ENCODE peak calls at places on chromosomes 6 and 20, in five cellular contexts. Y is endodermal cell, R is left ventricle myocardium inferior, E is adrenal gland, M is sigmoid colon. B is an unnamed sample.

GRCh38 chr6:5671162-5671561 is 335.6 kb downstream of the NRN1 start:
- DNase-seq in R (no peak), E (peak; percentile 32), Y (peak; percentile 42), M (no peak), B (no peak)

GRCh38 chr6:99810942-99811633 is 182.9 kb downstream of the MCHR2 start:
- DNase-seq in M (no peak), R (no peak), E (no peak), Y (peak; percentile 73), B (no peak)

GRCh38 chr20:63889241-63890200 is 5.4 kb upstream of the DNAJC5 start:
- DNase-seq in R (no peak), M (no peak), Y (no peak), E (no peak), B (no peak)

GRCh38 chr6:154768280-154768679 is 35.1 kb downstream of the SCAF8 start:
- DNase-seq in M (no peak), R (no peak), Y (no peak), E (no peak), B (no peak)

GRCh38 chr6:157944983-157945931 is 36.4 kb upstream of the SYNJ2 start:
- DNase-seq in M (no peak), Y (no peak), E (no peak), R (no peak), B (no peak)

GRCh38 chr6:90093558-90094073 is 199.3 kb downstream of the GJA10 start:
- DNase-seq in E (no peak), Y (no peak), R (no peak), M (no peak), B (no peak)

GRCh38 chr6:41074692-41075436 is 2.1 kb downstream of the NFYA start:
- DNase-seq in E (no peak), Y (no peak), M (no peak), R (no peak), B (no peak)

GRCh38 chr6:111096246-111096645 is 8.9 kb downstream of the SLC16A10 start:
- DNase-seq in M (no peak), E (no peak), Y (no peak), R (no peak), B (peak; percentile 42)

GRCh38 chr6:74068945-74069570 is 373.1 kb downstream of the CD109 start:
- DNase-seq in Y (no peak), R (no peak), E (no peak), M (no peak), B (no peak)

GRCh38 chr6:15962449-15962764 is 166.5 kb upstream of the MYLIP start:
- DNase-seq in E (no peak), M (no peak), R (no peak), Y (no peak), B (no peak)

GRCh38 chr6:132020138-132020551 is 69.0 kb upstream of the CCN2 start:
- DNase-seq in E (no peak), M (peak; percentile 85), R (peak; percentile 22), Y (no peak), B (no peak)

GRCh38 chr20:13131688-13132087 is 89.4 kb upstream of the ISM1 start:
- DNase-seq in E (no peak), R (no peak), M (no peak), Y (no peak), B (no peak)

GRCh38 chr6:20861479-20861878 is 327.2 kb downstream of the CDKAL1 start:
- DNase-seq in Y (no peak), E (no peak), R (no peak), M (no peak), B (no peak)

GRCh38 chr6:77548190-77548589 is 84.9 kb upstream of the HTR1B start:
- DNase-seq in E (no peak), Y (no peak), R (no peak), M (no peak), B (no peak)

GRCh38 chr6:88377976-88378580 is 211.9 kb upstream of the CNR1 start:
- DNase-seq in Y (no peak), E (no peak), M (no peak), R (no peak), B (no peak)

GRCh38 chr20:47489448-47489872 is 12.2 kb upstream of the NCOA3 start:
- DNase-seq in M (peak; percentile 73), E (peak; percentile 32), R (no peak), Y (no peak), B (peak; percentile 44)

GRCh38 chr6:97726378-97726777 is 443.4 kb upstream of the MMS22L start:
- DNase-seq in M (no peak), Y (peak; percentile 58), E (no peak), R (no peak), B (no peak)
- TF ChIP-seq CTCF in M (no peak), Y (peak; percentile 74), E (no peak), R (no peak), B (no peak)

DNA sequence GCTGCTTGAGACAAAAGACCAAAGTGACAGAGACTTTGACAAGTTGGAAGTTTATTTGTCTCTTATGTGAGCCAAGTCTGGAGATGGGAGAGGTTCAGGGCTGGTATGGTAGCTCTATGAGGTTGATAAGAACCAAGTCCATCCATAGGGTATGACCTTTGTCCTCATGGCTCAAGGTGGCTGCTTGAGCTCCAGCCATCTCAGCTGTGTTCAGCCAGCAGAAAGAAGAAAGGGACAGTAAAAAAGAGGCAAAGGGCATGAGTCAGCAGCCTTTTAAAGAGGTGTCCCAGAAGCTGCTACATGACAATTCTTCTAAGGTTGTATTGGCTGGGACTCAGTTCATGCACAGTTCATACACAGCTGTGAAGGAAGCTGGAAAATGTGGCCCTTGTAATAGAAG is 49.0 kb downstream of the CD40 start:
- DNase-seq in R (no peak), M (no peak), E (no peak), Y (no peak), B (no peak)
- H3K27me3 ChIP-seq in R (peaks cover 75% of the 10 kb centered on the region), M (no peaks in the 10 kb centered on the region), E (no peaks in the 10 kb centered on the region), Y (peaks cover 28% of the 10 kb centered on the region), B (peaks cover 15% of the 10 kb centered on the region)

GRCh38 chr20:57940376-57940775 is 230.6 kb upstream of the PMEPA1 start:
- DNase-seq in E (no peak), M (no peak), Y (no peak), R (no peak), B (no peak)

GRCh38 chr20:57939499-57939898 is 229.7 kb upstream of the PMEPA1 start:
- DNase-seq in E (no peak), R (no peak), M (no peak), Y (no peak), B (no peak)

GRCh38 chr20:57941121-57941522 is 231.3 kb upstream of the PMEPA1 start:
- DNase-seq in R (no peak), M (no peak), Y (no peak), E (no peak), B (no peak)

GRCh38 chr20:57936636-57937310 is 227.0 kb upstream of the PMEPA1 start:
- DNase-seq in M (no peak), Y (no peak), R (no peak), E (no peak), B (no peak)

GRCh38 chr20:57938158-57939108 is 228.6 kb upstream of the PMEPA1 start:
- DNase-seq in Y (peak; percentile 69), R (no peak), E (no peak), M (no peak), B (no peak)
- TF ChIP-seq CTCF in Y (peak; percentile 61), R (no peak), E (no peak), M (no peak), B (no peak)

GRCh38 chr6:31363809-31364208 is 6.8 kb upstream of the HLA-B start:
- DNase-seq in M (no peak), Y (no peak), R (no peak), E (no peak), B (no peak)
- H3K27me3 ChIP-seq in M (no peaks in the 10 kb centered on the region), Y (peaks cover 77% of the 10 kb centered on the region), R (peaks cover 35% of the 10 kb centered on the region), E (peaks cover 3% of the 10 kb centered on the region), B (no peaks in the 10 kb centered on the region)

GRCh38 chr20:52783769-52784168 is 188.4 kb upstream of the TSHZ2 start:
- DNase-seq in M (no peak), Y (peak; percentile 82), E (no peak), R (no peak), B (peak; percentile 1)
- TF ChIP-seq CTCF in M (no peak), Y (peak; percentile 82), E (no peak), R (peak; percentile 25), B (no peak)

GRCh38 chr20:38386004-38386403 is 39.7 kb downstream of the LBP start:
- DNase-seq in E (no peak), R (no peak), Y (no peak), M (no peak), B (no peak)
- H3K27me3 ChIP-seq in E (no peaks in the 10 kb centered on the region), R (peaks cover 31% of the 10 kb centered on the region), Y (no peaks in the 10 kb centered on the region), M (no peaks in the 10 kb centered on the region), B (peaks cover 16% of the 10 kb centered on the region)